ENCODE peak calls at places on chromosomes 3 and 15, in eight cellular contexts. I is CD4-positive, alpha-beta T cell; U is stimulated activated CD4-positive, alpha-beta T cell treated with anti-CD3 and anti-CD28 coated beads, Interleukin-1b, Interleukin-23, amount 100 ng/mL, for 1 hour; S is HL-60; V is body of pancreas; E is ACHN; N is NCI-H460; L is neural progenitor cell. P is an unnamed sample.

GRCh38 chr15:101357333-101357732 is 62.3 kb upstream of the SNRPA1 start:
- DNase-seq in I (no peak), U (no peak), S (no peak), V (no peak), E (no peak), N (no peak), L (no peak), P (no peak)

GRCh38 chr3:161305095-161305991 is 66.0 kb downstream of the SPTSSB start:
- DNase-seq in I (no peak), U (no peak), S (peak), V (no peak), E (peak), N (no peak), L (peak), P (no peak)

GRCh38 chr3:197024881-197025735 is 4.5 kb downstream of the MELTF start:
- DNase-seq in I (no peak), U (no peak), S (no peak), V (no peak), E (no peak), N (no peak), L (no peak), P (no peak)

GRCh38 chr3:13013994-13014754 is 59.1 kb downstream of the IQSEC1 start:
- DNase-seq in I (no peak), U (no peak), S (no peak), V (no peak), E (no peak), N (no peak), L (no peak), P (no peak)

GRCh38 chr3:73546961-73547360 is 77.8 kb downstream of the PDZRN3 start:
- DNase-seq in I (no peak), U (no peak), S (no peak), V (no peak), E (no peak), N (no peak), L (no peak), P (no peak)

GRCh38 chr3:187044871-187045552 is 94.3 kb downstream of the RPL39L start:
- DNase-seq in I (no peak), U (no peak), S (no peak), V (no peak), E (no peak), N (no peak), L (no peak), P (no peak)

GRCh38 chr3:48469046-48469915 is 22.7 kb downstream of the ATRIP start:
- DNase-seq in I (no peak), U (no peak), S (no peak), V (no peak), E (no peak), N (no peak), L (no peak), P (no peak)

GRCh38 chr15:100772478-100773378 is 106.9 kb upstream of the ALDH1A3 start:
- DNase-seq in I (no peak), U (no peak), S (no peak), V (no peak), E (no peak), N (no peak), L (peak), P (peak)

GRCh38 chr3:66279168-66279567 is 58.4 kb downstream of the SLC25A26 start:
- DNase-seq in I (no peak), U (no peak), S (no peak), V (no peak), E (no peak), N (no peak), L (no peak), P (no peak)

GRCh38 chr3:196620228-196620627 is 19.3 kb upstream of the NRROS start:
- DNase-seq in I (no peak), U (no peak), S (peak), V (peak), E (no peak), N (no peak), L (no peak), P (peak)